ENCODE peak calls at places on chromosomes 4 and X, in five cellular contexts. U, Z, K, E and W are unnamed samples.

GRCh38 chr4:137755033-137755471 is 222.8 kb upstream of the PCDH18 start:
- DNase-seq in U (no peak), Z (no peak), K (no peak), E (peak; percentile 28), W (no peak)

GRCh38 chrX:7170903-7171302 is 22.9 kb upstream of the PUDP start:
- DNase-seq in U (no peak), Z (no peak), K (no peak), E (no peak), W (peak; percentile 15)

GRCh38 chrX:103629295-103630170 is 758 bp downstream of the TCEAL1 start:
- DNase-seq in U (peak; percentile 35), Z (peak; percentile 50), K (no peak), E (peak; percentile 31), W (peak; percentile 57)

GRCh38 chr4:183532823-183533222 is 28.0 kb downstream of the ING2 start:
- DNase-seq in U (no peak), Z (no peak), K (peak; percentile 45), E (peak; percentile 80), W (no peak)

GRCh38 chr4:148786699-148787098 is 344.5 kb upstream of the NR3C2 start:
- DNase-seq in U (no peak), Z (no peak), K (no peak), E (no peak), W (no peak)

GRCh38 chr4:121344128-121344527 is 36.7 kb downstream of the QRFPR start:
- DNase-seq in U (no peak), Z (no peak), K (no peak), E (no peak), W (no peak)

GRCh38 chr4:74317616-74318256 is 9.5 kb downstream of the EPGN start:
- DNase-seq in U (no peak), Z (no peak), K (no peak), E (no peak), W (no peak)

GRCh38 chr4:184668511-184669114 is 19.1 kb downstream of the PRIMPOL start:
- DNase-seq in U (no peak), Z (no peak), K (no peak), E (no peak), W (no peak)

GRCh38 chr4:175424111-175424510 is 388.0 kb downstream of the GPM6A start:
- DNase-seq in U (no peak), Z (no peak), K (no peak), E (no peak), W (no peak)

GRCh38 chr4:52368895-52369294 is 290.2 kb downstream of the USP46 start:
- DNase-seq in U (no peak), Z (no peak), K (no peak), E (no peak), W (no peak)

GRCh38 chr4:102091656-102092055 is 253.6 kb downstream of the SLC39A8 start:
- DNase-seq in U (no peak), Z (no peak), K (no peak), E (no peak), W (no peak)

DNA sequence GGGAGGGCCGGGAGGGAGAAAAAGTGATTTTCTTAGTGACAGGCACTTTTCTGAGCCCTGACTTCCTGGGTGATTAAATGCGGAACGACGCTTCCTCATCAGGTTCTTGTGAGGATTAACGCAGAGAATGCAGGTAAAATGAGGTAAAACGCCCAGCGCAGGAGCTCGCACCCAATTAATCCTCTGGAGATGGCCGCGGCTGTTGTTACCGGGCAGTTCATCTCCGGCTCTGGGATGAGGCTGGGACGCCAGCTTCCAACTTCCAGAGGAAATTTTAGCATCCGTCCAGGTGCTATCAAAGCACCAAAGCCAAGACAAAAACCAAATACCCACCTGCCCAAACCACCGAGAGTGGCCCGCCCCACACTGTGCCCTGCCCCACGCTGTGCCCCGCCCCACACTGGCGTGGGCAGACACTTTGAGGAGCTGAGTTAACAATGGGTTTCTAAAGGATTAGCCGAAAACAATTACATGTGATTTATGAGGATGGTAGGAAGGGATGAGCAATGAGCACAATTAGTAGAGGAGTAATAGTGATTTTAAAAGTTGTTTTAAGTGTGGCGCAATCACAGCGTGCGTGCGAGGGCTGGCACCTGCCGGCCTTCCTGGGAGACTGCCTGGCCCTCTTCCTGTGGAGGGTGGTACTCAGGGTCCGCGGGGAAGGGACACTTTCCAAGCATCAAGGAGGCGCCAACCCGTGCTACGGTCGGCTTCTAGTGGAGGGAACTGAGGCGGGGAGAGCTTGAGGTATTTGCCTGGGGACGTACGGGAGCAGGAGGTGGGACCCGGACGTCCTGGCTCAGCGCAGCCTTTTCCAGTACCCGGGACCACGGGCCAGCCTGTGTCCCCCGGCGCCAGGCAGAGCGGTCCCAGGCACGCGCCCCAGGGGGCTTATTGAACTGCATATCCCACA is 41.6 kb upstream of the ADRA2C start:
- DNase-seq in U (no peak), Z (no peak), K (no peak), E (no peak), W (no peak)
- TF ChIP-seq CTCF in U (no peak), Z (no peak), K (no peak), E (no peak), W (no peak)

DNA sequence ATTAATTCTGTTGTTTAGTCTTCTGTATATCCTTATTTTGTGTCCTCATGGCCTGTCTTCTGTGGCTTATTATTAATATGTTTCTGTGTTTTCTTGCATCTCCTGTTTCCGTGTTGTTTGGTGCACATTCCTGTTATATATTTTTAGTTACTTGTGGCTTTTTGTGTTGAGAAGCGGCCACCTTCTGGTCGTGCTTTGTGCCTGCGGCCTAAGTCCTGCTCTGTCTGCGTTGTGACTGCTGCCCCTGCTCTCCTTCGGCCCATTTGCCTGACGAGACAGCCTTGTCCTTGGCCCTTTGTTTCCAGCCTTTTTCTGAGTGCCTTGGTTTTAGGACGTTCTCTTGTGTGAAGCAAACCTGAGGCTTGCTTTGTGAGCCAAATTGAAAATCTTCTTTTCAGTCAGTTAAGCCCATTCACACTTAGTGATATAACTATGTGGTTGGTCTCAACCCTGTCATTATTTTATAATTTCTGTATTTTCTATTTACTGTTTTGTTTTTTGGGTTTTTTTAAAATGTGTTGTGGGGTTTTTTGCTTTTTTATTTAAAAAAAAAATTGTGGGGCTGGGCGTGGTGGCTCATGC is 43.8 kb downstream of the TNIP2 start:
- DNase-seq in U (no peak), Z (no peak), K (peak; percentile 18), E (no peak), W (peak; percentile 33)
- TF ChIP-seq CTCF in U (no peak), Z (peak; percentile 49), K (peak; percentile 48), E (peak; percentile 17), W (peak; percentile 20)

DNA sequence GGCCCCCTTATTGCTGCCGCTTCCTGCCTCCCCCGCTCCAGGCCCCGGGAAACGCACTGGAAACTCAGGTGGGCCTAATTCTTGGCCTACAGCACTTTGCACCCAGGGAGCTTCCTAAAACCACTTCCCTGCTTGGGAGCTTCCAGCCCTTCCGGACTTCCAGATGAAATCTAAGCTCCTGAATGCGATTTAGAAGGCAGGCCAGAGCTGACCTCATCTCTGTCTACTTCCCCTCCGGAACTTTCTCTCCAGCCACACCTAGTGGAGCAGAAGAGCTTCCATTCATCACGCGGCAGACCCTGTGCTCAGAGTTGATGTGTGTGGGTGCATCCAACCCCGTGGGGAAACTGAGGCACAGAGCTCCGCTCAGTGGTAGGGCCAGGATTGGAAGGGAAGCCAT is 84.2 kb downstream of the SORCS2 start:
- DNase-seq in U (no peak), Z (no peak), K (no peak), E (no peak), W (no peak)
- TF ChIP-seq CTCF in U (no peak), Z (no peak), K (no peak), E (no peak), W (no peak)

GRCh38 chr4:62571494-62571893 is 1371.4 kb downstream of the ADGRL3 start:
- DNase-seq in U (no peak), Z (no peak), K (no peak), E (no peak), W (no peak)
- TF ChIP-seq CTCF in U (no peak), Z (no peak), K (no peak), E (no peak), W (no peak)

GRCh38 chr4:173420821-173421220 is 21.9 kb upstream of the SCRG1 start:
- DNase-seq in U (no peak), Z (no peak), K (peak; percentile 37), E (no peak), W (no peak)
- TF ChIP-seq CTCF in U (no peak), Z (no peak), K (no peak), E (no peak), W (no peak)

GRCh38 chrX:107025538-107025937 is 25.5 kb upstream of the MORC4 start:
- DNase-seq in U (no peak), Z (no peak), K (peak; percentile 8), E (no peak), W (peak; percentile 15)
- TF ChIP-seq CTCF in U (peak; percentile 51), Z (peak; percentile 61), K (peak; percentile 56), E (peak; percentile 66), W (peak; percentile 14)